ENCODE peak calls at places on chromosomes 2 and 18, in seven cellular contexts. One of them, this sample, is unnamed.
A peak's percentile ranks its signal among the peaks of the same experiment; 100 is the strongest.

GRCh38 chr2:60710707-60711106 is 45.4 kb upstream of the PAPOLG start:
- DNase-seq in CD4-positive, alpha-beta memory T cell: no peak
- DNase-seq in esophagus muscularis mucosa: no peak
- DNase-seq in transverse colon: peak; percentile 8
- DNase-seq in HCT116: no peak
- DNase-seq in lung: no peak
- DNase-seq in SJSA1: no peak
- DNase-seq in this sample: no peak

GRCh38 chr2:85131116-85131515 is 2.1 kb upstream of the TCF7L1 start:
- DNase-seq in transverse colon: no peak
- DNase-seq in SJSA1: no peak
- DNase-seq in CD4-positive, alpha-beta memory T cell: no peak
- DNase-seq in esophagus muscularis mucosa: no peak
- DNase-seq in lung: no peak
- DNase-seq in HCT116: no peak
- DNase-seq in this sample: peak; percentile 80

GRCh38 chr2:85913854-85914524 is 25.2 kb upstream of the ST3GAL5 start:
- DNase-seq in esophagus muscularis mucosa: no peak
- DNase-seq in transverse colon: no peak
- DNase-seq in lung: no peak
- DNase-seq in SJSA1: no peak
- DNase-seq in CD4-positive, alpha-beta memory T cell: no peak
- DNase-seq in HCT116: no peak
- DNase-seq in this sample: no peak

GRCh38 chr2:6073260-6074141 is 381.3 kb downstream of the SOX11 start:
- DNase-seq in esophagus muscularis mucosa: no peak
- DNase-seq in lung: no peak
- DNase-seq in CD4-positive, alpha-beta memory T cell: no peak
- DNase-seq in HCT116: no peak
- DNase-seq in transverse colon: no peak
- DNase-seq in SJSA1: no peak
- DNase-seq in this sample: peak; percentile 41

GRCh38 chr2:120526047-120526562 is 180.2 kb downstream of the INHBB start:
- DNase-seq in CD4-positive, alpha-beta memory T cell: no peak
- DNase-seq in esophagus muscularis mucosa: no peak
- DNase-seq in SJSA1: no peak
- DNase-seq in transverse colon: no peak
- DNase-seq in HCT116: no peak
- DNase-seq in lung: no peak
- DNase-seq in this sample: no peak

GRCh38 chr18:57276720-57277284 is 75.6 kb upstream of the ST8SIA3 start:
- DNase-seq in lung: no peak
- DNase-seq in SJSA1: no peak
- DNase-seq in transverse colon: no peak
- DNase-seq in CD4-positive, alpha-beta memory T cell: no peak
- DNase-seq in esophagus muscularis mucosa: no peak
- DNase-seq in HCT116: no peak
- DNase-seq in this sample: no peak

GRCh38 chr2:20425884-20426283 is 21.0 kb upstream of the RHOB start:
- DNase-seq in CD4-positive, alpha-beta memory T cell: no peak
- DNase-seq in HCT116: no peak
- DNase-seq in esophagus muscularis mucosa: no peak
- DNase-seq in lung: no peak
- DNase-seq in SJSA1: no peak
- DNase-seq in transverse colon: peak; percentile 7
- DNase-seq in this sample: no peak

GRCh38 chr18:58311390-58311789 is 267.4 kb downstream of the NEDD4L start:
- DNase-seq in CD4-positive, alpha-beta memory T cell: no peak
- DNase-seq in HCT116: no peak
- DNase-seq in transverse colon: no peak
- DNase-seq in esophagus muscularis mucosa: no peak
- DNase-seq in lung: no peak
- DNase-seq in SJSA1: no peak
- DNase-seq in this sample: no peak

GRCh38 chr2:187718092-187718491 is 163.9 kb upstream of the TFPI start:
- DNase-seq in CD4-positive, alpha-beta memory T cell: no peak
- DNase-seq in SJSA1: no peak
- DNase-seq in transverse colon: no peak
- DNase-seq in HCT116: no peak
- DNase-seq in lung: no peak
- DNase-seq in esophagus muscularis mucosa: no peak
- DNase-seq in this sample: no peak

GRCh38 chr2:35503738-35504160 is 851.8 kb upstream of the CRIM1 start:
- DNase-seq in HCT116: no peak
- DNase-seq in lung: no peak
- DNase-seq in transverse colon: no peak
- DNase-seq in SJSA1: no peak
- DNase-seq in esophagus muscularis mucosa: no peak
- DNase-seq in CD4-positive, alpha-beta memory T cell: no peak
- DNase-seq in this sample: peak; percentile 48

GRCh38 chr2:234419726-234420125 is 77.2 kb downstream of the ARL4C start:
- DNase-seq in HCT116: no peak
- DNase-seq in CD4-positive, alpha-beta memory T cell: no peak
- DNase-seq in esophagus muscularis mucosa: no peak
- DNase-seq in lung: no peak
- DNase-seq in transverse colon: no peak
- DNase-seq in SJSA1: no peak
- DNase-seq in this sample: no peak

GRCh38 chr2:190513877-190514276 is 20.6 kb downstream of the NEMP2 start:
- DNase-seq in CD4-positive, alpha-beta memory T cell: no peak
- DNase-seq in transverse colon: no peak
- DNase-seq in esophagus muscularis mucosa: no peak
- DNase-seq in SJSA1: no peak
- DNase-seq in HCT116: no peak
- DNase-seq in lung: no peak
- DNase-seq in this sample: no peak

GRCh38 chr2:61471905-61472805 is 1.3 kb upstream of the USP34 start:
- DNase-seq in HCT116: no peak
- DNase-seq in lung: no peak
- DNase-seq in transverse colon: peak; percentile 34
- DNase-seq in esophagus muscularis mucosa: no peak
- DNase-seq in SJSA1: no peak
- DNase-seq in CD4-positive, alpha-beta memory T cell: peak; percentile 49
- DNase-seq in this sample: peak; percentile 40

GRCh38 chr18:54946149-54946581 is 13.1 kb downstream of the CCDC68 start:
- DNase-seq in SJSA1: no peak
- DNase-seq in esophagus muscularis mucosa: peak; percentile 80
- DNase-seq in HCT116: peak; percentile 26
- DNase-seq in lung: peak; percentile 41
- DNase-seq in transverse colon: peak; percentile 83
- DNase-seq in CD4-positive, alpha-beta memory T cell: peak; percentile 35
- DNase-seq in this sample: no peak

GRCh38 chr18:72407048-72407447 is 137.1 kb downstream of the CBLN2 start:
- DNase-seq in CD4-positive, alpha-beta memory T cell: no peak
- DNase-seq in esophagus muscularis mucosa: no peak
- DNase-seq in lung: no peak
- DNase-seq in HCT116: no peak
- DNase-seq in SJSA1: no peak
- DNase-seq in transverse colon: no peak
- DNase-seq in this sample: no peak

DNA sequence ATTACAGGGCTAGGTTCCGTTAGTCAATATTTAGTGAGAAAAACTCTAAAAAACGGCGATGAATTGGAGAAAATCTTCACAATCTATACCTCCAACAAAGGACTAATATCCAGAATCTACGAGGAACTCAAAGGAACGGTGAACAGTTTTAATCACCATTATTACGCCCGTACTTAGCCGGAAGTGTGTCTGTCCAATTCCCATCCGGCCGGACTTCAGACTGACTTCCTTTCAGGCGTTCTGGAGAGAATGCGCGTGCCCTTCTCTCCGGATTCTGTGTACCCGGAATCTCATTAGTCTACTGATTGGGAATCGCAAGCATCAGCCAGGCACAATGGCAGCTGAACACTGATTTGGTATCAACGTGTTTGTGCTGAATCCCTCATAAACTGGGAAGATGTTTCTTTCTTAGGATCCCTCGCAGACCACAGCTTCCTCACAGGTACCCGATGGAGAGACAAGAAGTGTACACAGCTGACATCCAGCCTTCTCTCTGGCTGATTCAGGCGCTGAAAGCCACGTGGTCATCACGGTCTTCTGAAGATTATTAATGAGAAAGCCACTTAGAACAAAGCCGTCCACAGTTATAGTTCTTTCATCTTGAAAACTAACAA is 239.9 kb downstream of the ZNF516 start:
- DNase-seq in HCT116: peak; percentile 12
- DNase-seq in CD4-positive, alpha-beta memory T cell: no peak
- DNase-seq in transverse colon: no peak
- DNase-seq in lung: no peak
- DNase-seq in esophagus muscularis mucosa: no peak
- DNase-seq in SJSA1: no peak
- DNase-seq in this sample: no peak
- H3K4me3 ChIP-seq in HCT116: peak overlapping the region; percentile 44
- H3K4me3 ChIP-seq in CD4-positive, alpha-beta memory T cell: no peak overlapping the region
- H3K4me3 ChIP-seq in transverse colon: no peak overlapping the region
- H3K4me3 ChIP-seq in lung: no peak overlapping the region
- H3K4me3 ChIP-seq in esophagus muscularis mucosa: no peak overlapping the region
- H3K4me3 ChIP-seq in SJSA1: no peak overlapping the region
- H3K4me3 ChIP-seq in this sample: no peak overlapping the region

DNA sequence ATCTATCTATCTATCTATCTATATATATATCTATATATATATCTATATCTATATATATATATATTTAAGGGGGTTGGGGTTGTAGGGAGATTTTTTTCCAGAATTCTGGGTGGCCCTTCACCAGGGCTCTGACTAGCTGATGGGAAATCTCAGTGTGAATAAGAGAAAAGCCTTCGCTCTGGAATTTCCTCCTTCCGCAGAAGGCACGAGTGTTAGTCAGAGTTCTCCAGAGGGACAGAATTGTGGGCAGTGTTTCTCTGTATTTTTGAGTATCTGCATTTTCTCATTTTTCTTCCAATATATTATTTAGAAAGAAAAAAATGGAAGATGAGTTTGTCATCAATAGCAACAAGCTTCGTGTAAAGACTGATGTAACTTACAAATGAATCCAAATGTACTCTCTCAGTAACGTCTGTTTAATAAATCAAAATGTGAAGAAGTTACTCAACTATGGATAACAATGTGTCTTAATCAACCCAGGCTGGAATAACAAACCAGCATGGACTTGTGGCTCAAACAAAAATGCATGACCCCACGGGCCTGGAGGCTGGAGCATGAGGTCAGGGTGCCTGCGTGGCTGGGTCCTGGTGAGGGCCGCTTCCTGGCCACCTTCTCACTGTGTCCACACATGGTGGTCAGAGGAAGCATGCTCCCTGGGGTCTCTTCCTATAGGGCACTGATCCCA is 10.6 kb upstream of the SNTG2 start:
- DNase-seq in lung: no peak
- DNase-seq in esophagus muscularis mucosa: no peak
- DNase-seq in HCT116: no peak
- DNase-seq in SJSA1: peak; percentile 91
- DNase-seq in transverse colon: no peak
- DNase-seq in CD4-positive, alpha-beta memory T cell: no peak
- DNase-seq in this sample: no peak
- H3K4me3 ChIP-seq in lung: no peak overlapping the region
- H3K4me3 ChIP-seq in esophagus muscularis mucosa: no peak overlapping the region
- H3K4me3 ChIP-seq in HCT116: no peak overlapping the region
- H3K4me3 ChIP-seq in SJSA1: no peak overlapping the region
- H3K4me3 ChIP-seq in transverse colon: no peak overlapping the region
- H3K4me3 ChIP-seq in CD4-positive, alpha-beta memory T cell: no peak overlapping the region
- H3K4me3 ChIP-seq in this sample: no peak overlapping the region

GRCh38 chr2:62475172-62476011 is 30.6 kb downstream of the TMEM17 start:
- DNase-seq in HCT116: no peak
- DNase-seq in SJSA1: peak; percentile 66
- DNase-seq in CD4-positive, alpha-beta memory T cell: no peak
- DNase-seq in lung: no peak
- DNase-seq in esophagus muscularis mucosa: peak; percentile 89
- DNase-seq in transverse colon: no peak
- DNase-seq in this sample: peak; percentile 73
- H3K4me3 ChIP-seq in HCT116: no peak overlapping the region
- H3K4me3 ChIP-seq in SJSA1: peak overlapping the region; percentile 6
- H3K4me3 ChIP-seq in CD4-positive, alpha-beta memory T cell: no peak overlapping the region
- H3K4me3 ChIP-seq in lung: no peak overlapping the region
- H3K4me3 ChIP-seq in esophagus muscularis mucosa: peak overlapping the region; percentile 24
- H3K4me3 ChIP-seq in transverse colon: peak overlapping the region; percentile 21
- H3K4me3 ChIP-seq in this sample: peak overlapping the region; percentile 35

DNA sequence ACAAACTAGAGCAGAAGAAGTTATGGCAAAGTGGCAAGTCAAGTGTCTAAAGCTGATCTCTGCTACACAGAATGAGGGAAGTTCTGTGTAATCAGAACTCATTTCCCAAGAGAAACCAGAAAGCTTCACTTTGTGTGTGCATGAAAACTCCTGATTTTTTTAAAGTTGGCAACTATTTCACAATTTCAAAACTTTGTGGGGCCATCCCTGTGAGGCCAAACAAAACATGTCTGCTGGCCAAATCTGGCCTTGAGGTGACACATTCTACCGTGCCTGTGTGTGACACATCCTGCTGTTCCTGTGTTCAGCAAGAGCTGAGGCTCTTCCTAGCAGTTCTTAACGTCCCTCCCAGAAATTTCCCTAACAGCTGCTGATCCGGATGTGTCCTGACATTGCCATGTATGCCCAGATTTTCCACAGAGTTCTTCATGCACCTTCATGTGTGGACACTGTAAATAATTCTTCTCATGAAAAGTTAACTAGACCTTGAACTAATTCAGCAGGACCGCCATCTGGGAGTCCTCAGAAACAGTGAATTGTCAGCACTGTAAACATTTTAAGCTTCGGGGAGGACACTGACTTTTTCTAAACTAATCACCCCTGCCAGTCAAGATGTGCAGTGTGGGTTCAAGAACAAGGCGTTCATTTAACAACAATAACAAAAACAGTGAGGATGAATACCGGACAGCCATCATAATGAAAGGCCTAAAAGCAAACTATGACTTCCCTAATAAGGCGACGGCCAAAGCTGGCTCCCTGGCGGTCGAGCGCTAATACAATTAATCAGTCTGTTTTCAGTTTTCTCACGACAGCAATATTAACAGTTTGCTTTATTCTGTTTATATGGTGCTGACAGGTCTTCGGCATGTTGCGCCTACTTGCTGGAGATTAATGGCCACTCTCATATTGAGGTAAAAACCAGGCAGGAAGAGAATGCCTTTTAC is 98.9 kb downstream of the PLEKHM3 start:
- DNase-seq in CD4-positive, alpha-beta memory T cell: no peak
- DNase-seq in SJSA1: no peak
- DNase-seq in transverse colon: peak; percentile 33
- DNase-seq in esophagus muscularis mucosa: peak; percentile 93
- DNase-seq in lung: peak; percentile 32
- DNase-seq in HCT116: no peak
- DNase-seq in this sample: no peak
- H3K4me3 ChIP-seq in CD4-positive, alpha-beta memory T cell: no peak overlapping the region
- H3K4me3 ChIP-seq in SJSA1: no peak overlapping the region
- H3K4me3 ChIP-seq in transverse colon: no peak overlapping the region
- H3K4me3 ChIP-seq in esophagus muscularis mucosa: peak overlapping the region; percentile 1
- H3K4me3 ChIP-seq in lung: no peak overlapping the region
- H3K4me3 ChIP-seq in HCT116: no peak overlapping the region
- H3K4me3 ChIP-seq in this sample: no peak overlapping the region

This sample was measured in SJCRH30.